ENCODE peak calls at places on chromosomes 12 and 14, in six cellular contexts. T is T-helper 17 cell, K is mucosa of descending colon, E is PC-3, Z is OCI-LY7, R is small intestine. S is an unnamed sample. For H3K9me3, the result is how much of the 10 kb centered on the place peaks cover.

GRCh38 chr12:116736962-116737773 is 701 bp downstream of the SPRING1 start:
- DNase-seq in K (peak), R (peak), Z (no peak), T (no peak), E (no peak), S (peak)

GRCh38 chr12:131192951-131193350 is 239.2 kb downstream of the ADGRD1 start:
- DNase-seq in R (no peak), T (no peak), Z (no peak), E (no peak), K (no peak), S (no peak)

GRCh38 chr12:48119834-48120195 is 651 bp downstream of the PFKM start:
- DNase-seq in E (no peak), T (no peak), R (no peak), K (no peak), Z (no peak), S (no peak)

GRCh38 chr14:98711453-98711852 is 560.5 kb downstream of the BCL11B start:
- DNase-seq in T (no peak), E (no peak), K (no peak), R (no peak), Z (no peak), S (no peak)

GRCh38 chr12:124979568-124979967 is 9.4 kb downstream of the DHX37 start:
- DNase-seq in T (no peak), E (no peak), K (no peak), Z (no peak), R (no peak), S (no peak)

GRCh38 chr14:97021001-97021400 is 223.8 kb downstream of the VRK1 start:
- DNase-seq in K (peak), T (no peak), R (no peak), Z (no peak), E (no peak), S (no peak)

GRCh38 chr12:71840226-71840847 is 778 bp downstream of the TBC1D15 start:
- DNase-seq in R (peak), K (peak), E (peak), Z (no peak), T (no peak), S (no peak)

GRCh38 chr12:76946451-76946850 is 67.6 kb upstream of the CSRP2 start:
- DNase-seq in K (peak), T (no peak), R (no peak), E (no peak), Z (no peak), S (peak)

GRCh38 chr12:83408841-83409240 is 722.1 kb downstream of the TMTC2 start:
- DNase-seq in K (no peak), T (no peak), R (no peak), E (no peak), Z (no peak), S (no peak)

GRCh38 chr12:55068416-55069010 is 48.7 kb downstream of the NEUROD4 start:
- DNase-seq in K (peak), E (peak), T (no peak), R (peak), Z (peak), S (peak)

GRCh38 chr14:31027847-31028246 is 1.7 kb upstream of the STRN3 start:
- DNase-seq in T (no peak), K (no peak), R (peak), E (no peak), Z (no peak), S (no peak)

GRCh38 chr14:50335389-50335788 is 23.3 kb downstream of the DMAC2L start:
- DNase-seq in Z (no peak), K (peak), E (no peak), R (no peak), T (no peak), S (peak)

GRCh38 chr14:89061696-89062095 is 237.2 kb downstream of the TTC8 start:
- DNase-seq in K (no peak), T (no peak), Z (no peak), E (no peak), R (no peak), S (no peak)

GRCh38 chr14:60861545-60862147 is 119.2 kb downstream of the TRMT5 start:
- DNase-seq in Z (no peak), K (no peak), R (peak), T (no peak), E (no peak), S (no peak)

GRCh38 chr14:32366995-32367394 is 37.9 kb downstream of the AKAP6 start:
- DNase-seq in T (no peak), R (no peak), K (no peak), Z (no peak), E (no peak), S (no peak)

GRCh38 chr12:73072214-73072613 is 800.0 kb downstream of the TRHDE start:
- DNase-seq in T (no peak), K (no peak), E (no peak), Z (no peak), R (no peak), S (no peak)

DNA sequence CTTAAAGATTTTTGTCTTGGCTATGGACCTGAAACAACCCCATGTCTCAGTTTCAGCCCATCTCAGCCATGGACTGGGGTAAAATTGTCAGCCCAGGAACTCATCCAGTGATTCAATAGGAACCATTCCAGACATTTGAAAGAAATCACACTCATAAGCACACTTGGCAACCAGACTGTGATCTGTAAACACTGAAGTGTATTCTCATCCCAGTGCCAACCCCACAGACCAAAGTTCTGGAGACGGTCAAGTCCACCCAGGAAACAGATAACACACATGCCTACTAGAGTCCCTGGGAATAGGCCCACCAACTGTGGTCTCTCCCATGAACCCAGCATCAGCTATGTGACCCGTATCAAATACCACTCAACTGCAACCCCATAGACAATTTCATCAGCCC is 804.6 kb downstream of the TRHDE start:
- DNase-seq in E (no peak), T (no peak), K (no peak), R (no peak), Z (no peak), S (no peak)
- H3K9me3 ChIP-seq in E (under half), T (under half), K (under half), R (under half), Z (under half), S (under half)

GRCh38 chr12:133106253-133106652 is 23.8 kb downstream of the ZNF891 start:
- DNase-seq in T (no peak), K (no peak), Z (no peak), R (no peak), E (no peak), S (no peak)
- H3K9me3 ChIP-seq in T (half or more), K (half or more), Z (half or more), R (under half), E (half or more), S (under half)

DNA sequence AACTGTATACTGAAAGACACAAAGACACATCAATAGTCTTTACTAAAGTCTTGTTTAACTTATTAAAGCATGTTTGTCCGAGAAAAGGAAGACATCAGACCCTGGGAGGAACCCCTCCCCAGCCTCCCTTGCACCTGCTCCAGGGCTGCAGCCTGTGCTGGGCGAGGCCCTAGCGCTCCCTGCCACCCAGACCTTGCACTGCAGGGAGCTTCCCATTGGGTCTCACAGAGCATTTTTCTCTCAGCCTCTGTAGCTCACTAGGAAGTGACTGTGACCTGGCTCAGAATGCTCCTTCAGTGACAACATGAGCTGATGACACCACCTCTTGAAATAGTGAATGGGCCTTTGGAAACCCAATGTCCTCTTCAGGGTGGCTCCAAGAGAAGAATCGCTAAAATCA is 461.2 kb downstream of the TMEM121 start:
- DNase-seq in T (no peak), K (no peak), E (no peak), Z (no peak), R (no peak), S (no peak)
- H3K9me3 ChIP-seq in T (under half), K (under half), E (under half), Z (under half), R (under half), S (under half)

DNA sequence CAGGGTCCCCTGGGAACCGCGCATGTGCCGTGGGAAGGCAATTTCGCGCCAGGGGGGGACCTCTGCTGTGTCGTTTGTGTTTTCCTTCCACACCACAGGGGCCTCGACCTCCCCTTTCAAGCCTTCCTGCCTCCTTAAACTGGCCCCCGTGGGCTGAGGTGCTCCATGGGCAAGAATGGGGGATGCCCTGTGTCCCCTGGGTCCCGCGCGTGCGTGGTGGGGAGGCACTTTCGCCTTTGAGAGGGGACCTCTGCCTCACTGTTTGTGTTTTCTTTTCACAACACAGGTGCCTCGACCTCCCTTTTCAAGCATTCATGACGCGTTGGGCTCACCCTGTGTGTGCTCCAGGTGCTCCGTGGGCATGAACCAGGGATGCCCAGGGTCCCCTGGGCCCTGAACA is 348.8 kb downstream of the ALG10 start:
- DNase-seq in Z (no peak), E (no peak), K (no peak), R (no peak), T (no peak), S (no peak)
- H3K9me3 ChIP-seq in Z (under half), E (under half), K (half or more), R (under half), T (under half), S (under half)

GRCh38 chr14:27929823-27930347 is 836.7 kb upstream of the FOXG1 start:
- DNase-seq in R (no peak), K (no peak), T (no peak), Z (no peak), E (no peak), S (no peak)
- H3K9me3 ChIP-seq in R (under half), K (under half), T (under half), Z (under half), E (under half), S (under half)

DNA sequence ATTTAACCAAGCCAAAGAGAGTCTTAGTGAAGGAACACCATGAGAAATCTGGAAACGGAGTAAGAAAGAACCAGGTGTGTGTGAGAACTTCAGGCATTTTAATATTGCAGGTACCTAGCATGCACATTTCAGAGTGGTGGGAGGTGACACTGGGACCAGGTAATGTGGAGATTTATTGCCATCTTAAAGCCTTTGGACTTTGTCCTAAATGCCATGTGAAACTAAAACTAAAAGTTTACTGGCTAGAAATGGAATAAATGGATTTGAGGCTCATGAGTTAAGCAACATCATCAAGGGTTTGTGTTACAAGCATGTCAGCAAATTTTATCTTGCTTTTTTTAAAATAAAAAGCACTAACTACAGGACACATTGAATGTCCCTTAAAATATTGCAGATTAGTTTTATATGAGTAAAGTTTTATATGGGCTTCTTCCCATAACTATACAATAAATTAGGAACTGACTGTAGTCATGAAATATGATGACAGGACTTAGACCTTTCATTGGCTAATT is 721.0 kb upstream of the NOVA1 start:
- DNase-seq in Z (no peak), K (no peak), T (no peak), E (no peak), R (peak), S (no peak)
- H3K9me3 ChIP-seq in Z (under half), K (under half), T (under half), E (under half), R (under half), S (under half)

S was measured in cardiac muscle cell.